ENCODE peak calls at places on chromosomes 7 and 10, in six cellular contexts. W is sigmoid colon, Z is Peyer's patch, M is heart right ventricle, E is SJSA1, I is H9. B is an unnamed sample. For H3K4me1 and H3K27me3, the result is how much of the 10 kb centered on the place peaks cover.

GRCh38 chr10:90222372-90222771 is 521.0 kb downstream of the KIF20B start:
- DNase-seq in E (peak), Z (no peak), W (no peak), I (no peak), M (no peak), B (no peak)

GRCh38 chr7:30335763-30336487 is 51.5 kb downstream of the ZNRF2 start:
- DNase-seq in E (no peak), W (no peak), Z (no peak), I (no peak), M (no peak), B (no peak)

GRCh38 chr7:150479023-150479716 is 28.7 kb downstream of the GIMAP8 start:
- DNase-seq in Z (no peak), W (no peak), M (no peak), I (no peak), E (no peak), B (peak)

GRCh38 chr7:114929570-114929969 is 7.7 kb downstream of the MDFIC start:
- DNase-seq in W (no peak), Z (no peak), I (no peak), M (no peak), E (no peak), B (no peak)

GRCh38 chr10:50876409-50876808 is 9.0 kb downstream of the A1CF start:
- DNase-seq in E (no peak), W (no peak), M (no peak), I (no peak), Z (no peak), B (no peak)

GRCh38 chr10:70508912-70509366 is 30.4 kb downstream of the PALD1 start:
- DNase-seq in M (peak), E (no peak), W (peak), Z (peak), I (peak), B (no peak)

GRCh38 chr10:31374146-31374696 is 55.2 kb downstream of the ZEB1 start:
- DNase-seq in M (no peak), E (no peak), W (no peak), Z (no peak), I (no peak), B (no peak)

GRCh38 chr10:102407641-102407943 is 11.0 kb downstream of the PSD start:
- DNase-seq in W (no peak), E (no peak), Z (no peak), I (no peak), M (no peak), B (no peak)

GRCh38 chr7:74718336-74718735 is 55.5 kb upstream of the NCF1 start:
- DNase-seq in M (no peak), W (no peak), I (no peak), E (no peak), Z (no peak), B (no peak)

GRCh38 chr10:110845756-110846620 is 25.7 kb upstream of the PDCD4 start:
- DNase-seq in I (no peak), W (peak), M (no peak), E (no peak), Z (peak), B (no peak)

GRCh38 chr10:110850099-110850498 is 21.6 kb upstream of the PDCD4 start:
- DNase-seq in W (no peak), E (no peak), I (no peak), Z (peak), M (no peak), B (no peak)

GRCh38 chr10:110847351-110847750 is 24.4 kb upstream of the PDCD4 start:
- DNase-seq in I (no peak), Z (no peak), M (no peak), W (peak), E (no peak), B (no peak)

GRCh38 chr10:110845372-110845755 is 26.4 kb upstream of the PDCD4 start:
- DNase-seq in Z (no peak), W (peak), E (no peak), I (no peak), M (no peak), B (no peak)

GRCh38 chr10:110848106-110848505 is 23.6 kb upstream of the PDCD4 start:
- DNase-seq in W (no peak), Z (no peak), E (no peak), M (no peak), I (no peak), B (no peak)
- H3K4me1 ChIP-seq in W (under half), Z (under half), E (under half), M (under half), I (under half), B (half or more)

DNA sequence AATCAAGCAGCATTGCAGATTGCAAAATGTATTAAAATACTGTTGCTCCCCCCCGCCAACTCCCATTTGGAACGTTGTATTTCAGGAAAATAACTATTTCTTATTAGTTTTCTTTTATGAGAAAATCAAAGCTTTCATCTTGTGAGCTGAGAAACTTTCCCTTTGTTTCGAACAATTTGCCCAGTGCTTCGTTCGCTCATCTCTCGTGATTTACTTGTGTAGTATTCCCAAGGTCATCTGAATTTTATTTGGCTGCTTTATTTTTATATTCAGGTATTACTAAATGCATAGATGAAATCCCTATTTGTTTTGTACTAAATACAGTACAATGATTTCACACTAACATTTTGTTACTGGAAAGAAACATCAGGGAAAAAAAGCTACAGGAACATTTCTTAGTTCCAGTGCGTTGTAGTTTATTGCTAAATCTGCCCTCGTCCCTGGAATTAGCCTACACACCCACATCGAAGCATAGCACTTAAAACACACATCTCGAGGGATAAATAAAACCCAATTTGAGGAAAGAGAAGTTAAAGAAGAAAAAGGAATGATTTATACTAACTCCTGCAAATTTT is 12.0 kb upstream of the EBLN1 start:
- DNase-seq in Z (no peak), I (no peak), E (no peak), W (no peak), M (no peak), B (no peak)
- H3K27me3 ChIP-seq in Z (under half), I (under half), E (under half), W (under half), M (under half), B (under half)

GRCh38 chr10:71837085-71837827 is 13.8 kb downstream of the PSAP start:
- DNase-seq in W (no peak), I (peak), M (no peak), Z (no peak), E (no peak), B (no peak)
- H3K4me1 ChIP-seq in W (half or more), I (under half), M (half or more), Z (under half), E (half or more), B (under half)

GRCh38 chr10:26474062-26474461 is 35.9 kb downstream of the APBB1IP start:
- DNase-seq in W (no peak), M (no peak), E (no peak), I (no peak), Z (no peak), B (no peak)

GRCh38 chr10:26468691-26469090 is 30.6 kb downstream of the APBB1IP start:
- DNase-seq in Z (peak), I (no peak), E (no peak), M (no peak), W (no peak), B (peak)

GRCh38 chr10:26475448-26475847 is 37.3 kb downstream of the APBB1IP start:
- DNase-seq in M (no peak), I (no peak), Z (no peak), E (no peak), W (no peak), B (no peak)

GRCh38 chr10:26468291-26468690 is 30.1 kb downstream of the APBB1IP start:
- DNase-seq in E (no peak), M (no peak), Z (no peak), W (no peak), I (no peak), B (no peak)

GRCh38 chr10:26472440-26472778 is 34.3 kb downstream of the APBB1IP start:
- DNase-seq in E (no peak), M (no peak), Z (no peak), W (no peak), I (no peak), B (no peak)
- H3K27me3 ChIP-seq in E (under half), M (under half), Z (under half), W (under half), I (under half), B (under half)